ENCODE peak calls at places on chromosomes 4 and X, in four cellular contexts. F is HepG2, M is SK-N-SH, R is H1. S is an unnamed sample.

GRCh38 chr4:6668391-6668790 is 25.3 kb upstream of the S100P start:
- DNase-seq in F (no peak), M (no peak), R (no peak), S (no peak)

GRCh38 chr4:95462946-95463345 is 85.8 kb downstream of the UNC5C start:
- DNase-seq in F (no peak), M (no peak), R (no peak), S (no peak)

GRCh38 chr4:15695764-15696163 is 7.1 kb upstream of the BST1 start:
- DNase-seq in F (no peak), M (no peak), R (no peak), S (no peak)

GRCh38 chrX:30888526-30889146 is 418 bp downstream of the TAB3 start:
- DNase-seq in F (no peak), M (no peak), R (no peak), S (no peak)

GRCh38 chr4:3241905-3242304 is 7.1 kb upstream of the MSANTD1 start:
- DNase-seq in F (no peak), M (no peak), R (no peak), S (no peak)

GRCh38 chrX:18997916-18998315 is 14.0 kb upstream of the PHKA2 start:
- DNase-seq in F (no peak), M (no peak), R (no peak), S (no peak)

GRCh38 chr4:83617371-83618021 is 81.6 kb downstream of the GPAT3 start:
- DNase-seq in F (no peak), M (no peak), R (no peak), S (no peak)

GRCh38 chr4:168707205-168707604 is 210.4 kb downstream of the PALLD start:
- DNase-seq in F (no peak), M (no peak), R (no peak), S (no peak)

GRCh38 chrX:103879339-103879738 is 47.3 kb upstream of the RAB9B start:
- DNase-seq in F (no peak), M (no peak), R (no peak), S (no peak)

GRCh38 chrX:154032156-154032555 is 12.5 kb upstream of the IRAK1 start:
- DNase-seq in F (no peak), M (no peak), R (no peak), S (no peak)

GRCh38 chrX:126701380-126701779 is 118.1 kb upstream of the PRR32 start:
- DNase-seq in F (no peak), M (no peak), R (no peak), S (no peak)

GRCh38 chrX:100207331-100208024 is 202.6 kb downstream of the PCDH19 start:
- DNase-seq in F (no peak), M (no peak), R (no peak), S (no peak)

GRCh38 chr4:137663376-137664054 is 131.2 kb upstream of the PCDH18 start:
- DNase-seq in F (no peak), M (no peak), R (no peak), S (no peak)

GRCh38 chr4:18917689-18918088 is 896.1 kb upstream of the LCORL start:
- DNase-seq in F (no peak), M (no peak), R (no peak), S (no peak)

GRCh38 chr4:172323288-172323687 is 510.1 kb downstream of the GALNTL6 start:
- DNase-seq in F (no peak), M (no peak), R (no peak), S (no peak)

GRCh38 chrX:114582698-114583395 is 1.0 kb upstream of the HTR2C start:
- DNase-seq in F (no peak), M (no peak), R (no peak), S (no peak)

GRCh38 chr4:98242538-98242937 is 18.6 kb upstream of the RAP1GDS1 start:
- DNase-seq in F (no peak), M (no peak), R (no peak), S (no peak)

GRCh38 chr4:121112530-121112929 is 40.2 kb upstream of the NDNF start:
- DNase-seq in F (no peak), M (no peak), R (no peak), S (no peak)

GRCh38 chr4:78337216-78337615 is 214.4 kb upstream of the ANXA3 start:
- DNase-seq in F (no peak), M (no peak), R (no peak), S (no peak)
- TF ChIP-seq TAF1 in F (no peak), M (no peak), R (no peak), S (no peak)

GRCh38 chrX:68684291-68684918 is 36.9 kb downstream of the STARD8 start:
- DNase-seq in F (no peak), M (no peak), R (no peak), S (no peak)

GRCh38 chrX:68685722-68686683 is 38.5 kb downstream of the STARD8 start:
- DNase-seq in F (no peak), M (peak), R (no peak), S (no peak)

GRCh38 chrX:68684919-68685304 is 37.4 kb downstream of the STARD8 start:
- DNase-seq in F (no peak), M (no peak), R (no peak), S (no peak)

GRCh38 chrX:68683580-68683979 is 36.1 kb downstream of the STARD8 start:
- DNase-seq in F (no peak), M (no peak), R (no peak), S (no peak)

GRCh38 chrX:68686684-68687045 is 39.2 kb downstream of the STARD8 start:
- DNase-seq in F (no peak), M (no peak), R (no peak), S (no peak)
- TF ChIP-seq RAD21 in F (no peak), M (no peak), R (no peak), S (no peak)

GRCh38 chr4:72340803-72341431 is 228.1 kb downstream of the ADAMTS3 start:
- DNase-seq in F (no peak), M (no peak), R (no peak), S (no peak)

GRCh38 chr4:72338060-72338459 is 231.0 kb downstream of the ADAMTS3 start:
- DNase-seq in F (no peak), M (no peak), R (no peak), S (no peak)

GRCh38 chr4:72341432-72341820 is 227.6 kb downstream of the ADAMTS3 start:
- DNase-seq in F (no peak), M (no peak), R (no peak), S (no peak)
- TF ChIP-seq TAF1 in F (no peak), M (no peak), R (no peak), S (no peak)

DNA sequence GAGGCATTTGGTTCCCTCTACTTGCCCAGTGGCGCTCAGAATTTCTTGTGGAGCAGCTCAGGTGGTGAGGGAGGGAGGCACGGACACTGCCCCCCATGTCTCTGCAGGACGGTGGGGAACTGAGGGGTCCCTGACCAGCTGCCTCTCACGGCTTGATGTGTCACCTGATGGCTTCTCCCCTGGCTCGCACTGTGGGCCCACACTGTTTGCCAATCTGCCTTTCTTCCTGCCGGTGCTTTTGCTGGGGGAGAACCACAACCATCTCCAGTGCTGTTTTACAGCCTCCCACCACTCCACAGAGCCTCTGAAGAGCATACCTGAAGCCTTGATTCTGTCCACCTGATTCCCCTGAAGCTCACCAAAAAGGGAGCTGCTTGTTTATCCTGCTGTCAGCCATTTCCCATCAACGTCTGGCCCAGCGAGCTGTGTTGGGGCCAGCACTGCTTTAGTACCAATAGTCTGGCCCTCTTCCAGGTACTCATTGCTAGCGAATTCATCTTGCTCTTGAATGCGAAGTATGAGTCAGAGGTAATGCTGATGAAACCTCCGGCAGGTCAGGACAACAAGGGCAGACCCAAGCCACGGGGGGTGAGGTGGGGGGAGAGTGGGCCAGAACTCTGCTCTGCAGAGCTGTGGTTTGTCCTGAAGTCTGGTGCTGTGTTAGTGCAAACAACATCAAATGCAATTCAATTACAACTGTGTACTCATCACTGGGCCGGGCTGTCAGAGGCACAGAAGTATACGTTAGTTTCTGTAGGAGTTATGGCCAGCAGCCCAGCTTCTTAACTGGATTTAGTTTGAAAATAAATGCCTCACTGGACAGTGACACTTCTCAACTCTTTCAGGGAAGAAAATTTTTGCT is 208.3 kb upstream of the JADE1 start:
- DNase-seq in F (peak), M (peak), R (peak), S (no peak)
- TF ChIP-seq RAD21 in F (no peak), M (no peak), R (no peak), S (no peak)

GRCh38 chr4:44668521-44668920 is 9.7 kb upstream of the GUF1 start:
- DNase-seq in F (no peak), M (no peak), R (no peak), S (no peak)

GRCh38 chr4:44661940-44662622 is 10.7 kb upstream of the YIPF7 start:
- DNase-seq in F (peak), M (no peak), R (no peak), S (no peak)

GRCh38 chr4:44660396-44660795 is 9.0 kb upstream of the YIPF7 start:
- DNase-seq in F (no peak), M (no peak), R (no peak), S (no peak)

GRCh38 chr4:44663539-44664263 is 12.3 kb upstream of the YIPF7 start:
- DNase-seq in F (no peak), M (no peak), R (no peak), S (no peak)

DNA sequence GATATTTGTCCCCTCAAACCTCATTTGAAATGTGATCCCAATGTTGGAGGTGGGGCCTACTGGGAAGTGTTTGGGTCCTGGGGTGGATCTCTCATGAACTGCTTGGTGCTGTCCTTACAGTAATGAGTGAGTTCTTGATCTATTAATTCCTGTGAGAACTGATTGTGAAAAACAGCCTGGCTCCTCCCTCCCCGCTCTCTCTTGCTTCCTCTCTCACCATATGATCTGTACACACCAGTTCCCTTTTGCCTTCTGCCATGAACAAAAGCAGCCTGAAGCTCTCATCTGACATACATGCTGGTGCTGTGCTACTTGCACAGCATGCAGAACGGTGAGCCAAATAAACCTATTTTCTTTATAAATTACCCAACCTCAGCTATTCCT is 11.2 kb upstream of the YIPF7 start:
- DNase-seq in F (no peak), M (no peak), R (no peak), S (no peak)
- TF ChIP-seq TAF1 in F (no peak), M (no peak), R (no peak), S (no peak)

S was measured in GM12878.